ENCODE peak calls at places on chromosomes 3 and 15, in nine cellular contexts. V, M, W, J, T, U, Q, Y and Z are unnamed samples.

GRCh38 chr15:85692873-85693272 is 101.9 kb downstream of the KLHL25 start:
- DNase-seq in Y (no peak), Q (no peak), W (no peak), U (no peak), J (no peak), M (no peak), T (no peak), V (no peak), Z (no peak)

GRCh38 chr3:37498126-37499039 is 324.0 kb upstream of the LRRFIP2 start:
- DNase-seq in Q (no peak), U (no peak), J (no peak), Y (no peak), M (no peak), V (no peak), T (no peak), W (no peak), Z (no peak)

GRCh38 chr15:31179683-31180082 is 78.2 kb upstream of the TRPM1 start:
- DNase-seq in Q (no peak), M (no peak), U (no peak), Y (no peak), V (no peak), T (no peak), J (no peak), W (no peak), Z (no peak)

GRCh38 chr3:135905058-135905724 is 60.3 kb upstream of the PPP2R3A start:
- DNase-seq in Q (peak), J (no peak), V (peak), U (no peak), W (no peak), T (no peak), Y (no peak), M (no peak), Z (no peak)

GRCh38 chr15:66850078-66850991 is 148.3 kb downstream of the SMAD6 start:
- DNase-seq in V (no peak), T (no peak), U (no peak), Q (peak), Y (no peak), J (peak), M (peak), W (no peak), Z (no peak)

GRCh38 chr3:41209646-41210045 is 10.3 kb downstream of the CTNNB1 start:
- DNase-seq in M (no peak), V (no peak), Q (no peak), J (no peak), T (no peak), Y (no peak), U (no peak), W (no peak), Z (no peak)

GRCh38 chr15:63564093-63564492 is 33.1 kb upstream of the FBXL22 start:
- DNase-seq in W (no peak), T (no peak), Q (no peak), M (no peak), U (no peak), V (no peak), Y (no peak), J (no peak), Z (no peak)

GRCh38 chr3:4814302-4814903 is 164.8 kb upstream of the BHLHE40 start:
- DNase-seq in U (no peak), T (no peak), J (no peak), Q (no peak), W (no peak), M (no peak), V (no peak), Y (peak), Z (no peak)

GRCh38 chr3:105352976-105353375 is 13.7 kb upstream of the ALCAM start:
- DNase-seq in W (no peak), Q (no peak), T (no peak), Y (no peak), U (no peak), M (no peak), J (no peak), V (no peak), Z (no peak)

GRCh38 chr3:52281980-52282801 is 3.7 kb upstream of the WDR82 start:
- DNase-seq in T (no peak), Y (no peak), Q (no peak), M (no peak), U (no peak), J (no peak), V (peak), W (no peak), Z (no peak)

GRCh38 chr3:186277268-186277909 is 84.6 kb downstream of the DGKG start:
- DNase-seq in Y (no peak), Q (peak), M (peak), J (peak), U (peak), V (peak), T (no peak), W (peak), Z (no peak)

GRCh38 chr3:71582612-71583568 is 638 bp downstream of the FOXP1 start:
- DNase-seq in U (peak), Y (peak), T (no peak), M (peak), V (peak), Q (peak), J (peak), W (no peak), Z (peak)

GRCh38 chr15:41263891-41264351 is 32.9 kb downstream of the CHP1 start:
- DNase-seq in W (no peak), V (no peak), Y (no peak), Q (peak), U (no peak), T (no peak), M (no peak), J (peak), Z (no peak)

GRCh38 chr15:31153531-31153930 is 52.0 kb upstream of the TRPM1 start:
- DNase-seq in Y (no peak), T (no peak), J (no peak), Q (no peak), U (no peak), V (no peak), M (no peak), W (no peak), Z (no peak)

GRCh38 chr3:33092496-33093254 is 4.3 kb downstream of the GLB1 start:
- DNase-seq in U (no peak), J (no peak), V (no peak), Q (no peak), Y (peak), T (no peak), M (no peak), W (no peak), Z (no peak)

GRCh38 chr3:189282189-189282588 is 110.4 kb downstream of the TPRG1 start:
- DNase-seq in V (no peak), M (no peak), Y (no peak), Q (no peak), W (no peak), U (no peak), T (no peak), J (no peak), Z (no peak)

GRCh38 chr3:73270839-73271483 is 209.5 kb downstream of the EBLN2 start:
- DNase-seq in J (no peak), W (no peak), U (no peak), M (peak), Y (peak), Q (no peak), V (no peak), T (no peak), Z (no peak)

GRCh38 chr15:68391084-68391483 is 40.9 kb downstream of the ITGA11 start:
- DNase-seq in Y (no peak), J (no peak), U (no peak), W (no peak), Q (no peak), V (no peak), T (no peak), M (peak), Z (no peak)

GRCh38 chr3:50912746-50913145 is 238.0 kb downstream of the DOCK3 start:
- DNase-seq in Q (no peak), W (no peak), U (no peak), Y (no peak), T (no peak), J (no peak), M (no peak), V (no peak), Z (no peak)
- TF ChIP-seq CTCF in Q (no peak), W (no peak), U (no peak), Y (no peak), T (no peak), J (no peak), M (no peak), V (no peak), Z (no peak)

GRCh38 chr3:123169492-123169929 is 32.2 kb upstream of the SEC22A start:
- DNase-seq in M (no peak), W (no peak), Y (no peak), Q (no peak), U (no peak), V (no peak), J (no peak), T (no peak), Z (no peak)
- TF ChIP-seq CTCF in M (no peak), W (no peak), Y (no peak), Q (no peak), U (no peak), V (no peak), J (no peak), T (no peak), Z (no peak)

GRCh38 chr3:20736287-20736686 is 550.3 kb upstream of the SGO1 start:
- DNase-seq in W (no peak), T (no peak), J (no peak), M (no peak), Q (no peak), Y (no peak), V (no peak), U (no peak), Z (no peak)

GRCh38 chr3:20742903-20743302 is 556.9 kb upstream of the SGO1 start:
- DNase-seq in J (no peak), V (no peak), Q (no peak), M (no peak), Y (no peak), U (no peak), T (no peak), W (no peak), Z (no peak)

GRCh38 chr3:20741381-20741780 is 555.4 kb upstream of the SGO1 start:
- DNase-seq in Q (no peak), W (no peak), U (no peak), M (no peak), Y (no peak), J (no peak), T (no peak), V (no peak), Z (no peak)

GRCh38 chr3:20739814-20740213 is 553.8 kb upstream of the SGO1 start:
- DNase-seq in M (no peak), T (no peak), V (no peak), Q (peak), W (no peak), Y (no peak), J (no peak), U (no peak), Z (no peak)
- TF ChIP-seq CTCF in M (no peak), T (no peak), V (no peak), Q (peak), W (no peak), Y (peak), J (no peak), U (no peak), Z (no peak)

DNA sequence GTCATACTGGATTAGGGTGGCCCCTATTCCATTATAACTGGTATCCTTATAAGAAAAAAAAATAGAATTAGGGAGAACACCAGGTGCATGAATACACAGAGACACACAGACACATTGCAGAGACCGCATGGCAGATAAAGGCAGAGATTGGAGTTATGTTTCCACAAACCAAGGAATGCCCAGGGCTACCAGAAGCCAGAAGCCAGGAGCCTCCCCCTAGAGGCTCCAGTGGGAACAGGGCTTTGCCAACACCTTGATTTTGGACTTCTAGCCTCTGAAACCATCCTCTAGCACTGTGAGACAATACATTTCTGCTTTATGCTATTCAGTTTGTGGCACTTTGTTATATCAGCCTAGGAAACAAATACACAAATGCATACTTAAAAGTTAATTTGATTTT is 10.4 kb downstream of the GOLM2 start:
- DNase-seq in U (no peak), J (no peak), Y (no peak), V (no peak), M (peak), T (no peak), W (peak), Q (no peak), Z (no peak)
- TF ChIP-seq CTCF in U (peak), J (no peak), Y (no peak), V (no peak), M (peak), T (peak), W (no peak), Q (peak), Z (peak)

GRCh38 chr3:127746400-127747057 is 73.8 kb downstream of the ABTB1 start:
- DNase-seq in Q (no peak), U (no peak), V (peak), T (no peak), M (no peak), W (no peak), Y (peak), J (peak), Z (no peak)
- TF ChIP-seq CTCF in Q (peak), U (no peak), V (peak), T (no peak), M (no peak), W (no peak), Y (peak), J (peak), Z (no peak)

DNA sequence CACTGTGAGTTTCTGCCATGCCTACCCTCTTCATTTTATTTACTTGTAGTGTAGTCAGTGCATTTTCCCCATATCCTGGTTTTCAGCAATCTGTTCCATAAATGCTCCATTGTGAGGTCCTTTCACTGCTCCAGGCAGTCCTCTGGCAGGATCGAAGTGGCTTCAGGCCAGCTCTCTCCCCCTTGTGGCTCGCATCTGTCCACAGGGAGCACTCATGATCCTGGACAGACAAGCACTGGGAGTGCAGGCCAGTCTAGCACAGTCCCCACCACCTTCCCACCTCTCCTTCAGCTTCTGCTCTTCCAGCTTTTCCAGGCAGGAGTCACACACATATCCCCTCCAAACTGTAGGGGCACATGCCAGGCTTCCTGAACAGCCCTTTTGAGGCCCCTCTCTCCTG is 173.6 kb downstream of the PPM1L start:
- DNase-seq in Q (peak), M (peak), V (peak), Y (peak), W (no peak), U (no peak), T (no peak), J (no peak), Z (peak)
- TF ChIP-seq CTCF in Q (peak), M (peak), V (no peak), Y (peak), W (no peak), U (no peak), T (peak), J (peak), Z (no peak)

GRCh38 chr3:157871248-157871647 is 235.0 kb downstream of the SHOX2 start:
- DNase-seq in W (no peak), V (no peak), T (no peak), Q (no peak), J (no peak), Y (no peak), U (no peak), M (no peak), Z (no peak)

GRCh38 chr3:157868881-157869280 is 237.3 kb downstream of the SHOX2 start:
- DNase-seq in Q (no peak), T (no peak), V (no peak), W (no peak), M (no peak), U (no peak), J (no peak), Y (no peak), Z (no peak)

GRCh38 chr3:157859541-157859940 is 246.7 kb downstream of the SHOX2 start:
- DNase-seq in V (no peak), Q (no peak), W (no peak), U (no peak), M (no peak), J (no peak), T (no peak), Y (no peak), Z (no peak)

GRCh38 chr3:157868168-157868567 is 238.1 kb downstream of the SHOX2 start:
- DNase-seq in J (no peak), Y (no peak), Q (no peak), T (no peak), M (no peak), V (no peak), U (no peak), W (no peak), Z (no peak)

GRCh38 chr3:157865449-157865862 is 240.8 kb downstream of the SHOX2 start:
- DNase-seq in U (peak), T (no peak), W (peak), M (peak), Q (peak), Y (no peak), V (peak), J (peak), Z (peak)
- TF ChIP-seq CTCF in U (peak), T (peak), W (no peak), M (peak), Q (peak), Y (peak), V (peak), J (peak), Z (peak)

DNA sequence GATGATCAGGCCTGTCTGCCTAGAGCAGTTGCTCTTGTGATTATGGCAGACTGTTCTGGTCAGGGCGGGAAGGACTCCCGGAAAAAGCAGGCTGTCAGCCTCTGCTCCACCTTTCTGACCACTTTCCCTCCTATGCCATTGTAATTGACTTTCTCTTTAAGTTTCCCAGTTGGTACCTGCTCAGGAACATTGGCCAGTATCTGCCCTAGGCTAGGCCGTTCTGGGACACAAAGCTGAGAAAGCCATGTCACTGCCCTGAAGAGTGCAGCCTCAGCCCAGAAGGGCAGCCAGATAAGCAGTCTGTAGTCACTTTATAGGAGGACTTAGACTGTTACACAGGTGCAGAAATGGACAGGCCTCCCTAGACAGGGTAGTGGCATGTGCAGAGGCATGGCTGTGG is 80.8 kb downstream of the CLSTN2 start:
- DNase-seq in Y (no peak), J (no peak), V (no peak), Q (no peak), U (no peak), W (no peak), T (no peak), M (no peak), Z (no peak)
- TF ChIP-seq CTCF in Y (no peak), J (no peak), V (no peak), Q (no peak), U (no peak), W (no peak), T (no peak), M (no peak), Z (no peak)

DNA sequence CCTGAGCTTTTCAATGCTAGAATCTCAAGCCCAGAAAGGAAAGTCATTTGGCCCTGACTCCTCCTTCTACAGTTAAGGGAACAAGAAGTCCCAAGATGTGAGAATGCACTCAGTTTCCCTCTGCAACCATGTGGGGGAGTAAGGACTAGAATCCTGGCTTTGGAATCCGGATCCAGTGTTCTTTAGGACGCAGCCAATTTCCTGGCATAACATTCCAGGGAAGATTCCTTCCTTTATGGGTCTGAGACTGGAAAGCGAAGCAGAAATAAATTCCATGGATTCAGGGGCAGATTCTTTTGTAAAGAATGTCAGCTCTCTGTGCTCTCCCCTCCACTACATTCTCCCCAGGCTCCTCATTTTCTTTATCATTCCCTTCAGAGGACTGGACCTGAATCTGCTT is 151.8 kb upstream of the SOX14 start:
- DNase-seq in T (no peak), V (no peak), M (no peak), U (no peak), Y (no peak), W (no peak), J (no peak), Q (peak), Z (no peak)
- TF ChIP-seq CTCF in T (no peak), V (no peak), M (no peak), U (no peak), Y (no peak), W (no peak), J (no peak), Q (no peak), Z (no peak)

GRCh38 chr3:19065027-19065426 is 83.3 kb upstream of the KCNH8 start:
- DNase-seq in Q (peak), M (peak), T (no peak), V (no peak), U (no peak), Y (no peak), J (peak), W (no peak), Z (no peak)
- TF ChIP-seq CTCF in Q (peak), M (peak), T (peak), V (no peak), U (peak), Y (peak), J (peak), W (peak), Z (peak)